ENCODE peak calls at places on chromosomes 13 and 19, in ten cellular contexts. G is H1; Q is RWPE1; B is left lung; V is kidney epithelial cell; C is fibroblast of mammary gland; E is RWPE2; X is activated CD4-positive, CD25-positive, alpha-beta regulatory T cell; L is NCI-H748 treated with DMSO at 0.1 percent for 48 hours; U is activated CD8-positive, alpha-beta memory T cell treated with anti-CD3 and anti-CD28 coated beads, Interleukin-2, amount 50 U/mL, for 4 hours. J is an unnamed sample.

GRCh38 chr19:7978196-7978825 is 27.1 kb downstream of the ELAVL1 start:
- DNase-seq in G (no peak), Q (no peak), B (no peak), V (no peak), C (no peak), E (no peak), X (no peak), L (no peak), U (no peak), J (no peak)

GRCh38 chr13:34577051-34577450 is 365.0 kb upstream of the NBEA start:
- DNase-seq in G (no peak), Q (no peak), B (no peak), V (peak; percentile 5), C (no peak), E (no peak), X (no peak), L (no peak), U (no peak), J (no peak)

GRCh38 chr13:92175330-92175729 is 776.9 kb downstream of the GPC5 start:
- DNase-seq in G (no peak), Q (no peak), B (no peak), V (peak; percentile 26), C (peak; percentile 61), E (no peak), X (no peak), L (peak; percentile 36), U (no peak), J (no peak)

GRCh38 chr13:111142472-111142871 is 27.4 kb downstream of the ARHGEF7 start:
- DNase-seq in G (no peak), Q (no peak), B (no peak), V (no peak), C (no peak), E (no peak), X (no peak), L (no peak), U (no peak), J (no peak)

GRCh38 chr19:50658438-50659317 is 9.4 kb downstream of the C19orf81 start:
- DNase-seq in G (peak; percentile 95), Q (peak; percentile 89), B (peak; percentile 52), V (no peak), C (peak; percentile 29), E (no peak), X (no peak), L (peak; percentile 95), U (peak; percentile 68), J (no peak)

GRCh38 chr19:2582984-2583956 is 107.3 kb downstream of the GADD45B start:
- DNase-seq in G (no peak), Q (no peak), B (no peak), V (no peak), C (peak; percentile 31), E (no peak), X (no peak), L (no peak), U (no peak), J (no peak)

GRCh38 chr13:107554355-107554905 is 660.9 kb downstream of the LIG4 start:
- DNase-seq in G (no peak), Q (no peak), B (no peak), V (no peak), C (no peak), E (no peak), X (no peak), L (peak; percentile 66), U (no peak), J (no peak)

GRCh38 chr19:42325896-42326771 is 699 bp downstream of the MEGF8 start:
- DNase-seq in G (no peak), Q (peak; percentile 17), B (no peak), V (no peak), C (no peak), E (no peak), X (no peak), L (no peak), U (no peak), J (no peak)

GRCh38 chr13:37995052-37995451 is 125.5 kb upstream of the TRPC4 start:
- DNase-seq in G (no peak), Q (no peak), B (no peak), V (peak; percentile 55), C (no peak), E (no peak), X (no peak), L (peak; percentile 98), U (no peak), J (no peak)

GRCh38 chr19:55454787-55455243 is 6.6 kb downstream of the ISOC2 start:
- DNase-seq in G (peak; percentile 83), Q (peak; percentile 42), B (no peak), V (no peak), C (peak; percentile 43), E (peak; percentile 55), X (no peak), L (peak; percentile 53), U (peak; percentile 50), J (no peak)

GRCh38 chr19:1884291-1884718 is 991 bp downstream of the ABHD17A start:
- DNase-seq in G (no peak), Q (no peak), B (no peak), V (no peak), C (no peak), E (no peak), X (no peak), L (no peak), U (peak; percentile 65), J (no peak)

GRCh38 chr19:406121-406711 is 2.7 kb downstream of the C2CD4C start:
- DNase-seq in G (peak; percentile 46), Q (no peak), B (peak; percentile 28), V (no peak), C (no peak), E (peak; percentile 39), X (no peak), L (no peak), U (peak; percentile 9), J (no peak)

GRCh38 chr13:98785968-98786367 is 33.5 kb upstream of the SLC15A1 start:
- DNase-seq in G (no peak), Q (no peak), B (no peak), V (peak; percentile 14), C (no peak), E (no peak), X (no peak), L (no peak), U (no peak), J (no peak)

GRCh38 chr13:100673831-100674362 is 698 bp downstream of the TMTC4 start:
- DNase-seq in G (no peak), Q (peak; percentile 80), B (peak; percentile 41), V (peak; percentile 67), C (peak; percentile 89), E (no peak), X (peak; percentile 11), L (no peak), U (peak; percentile 44), J (peak; percentile 40)

GRCh38 chr19:41362143-41362847 is 1.7 kb downstream of the B9D2 start:
- DNase-seq in G (no peak), Q (no peak), B (no peak), V (no peak), C (no peak), E (no peak), X (no peak), L (no peak), U (no peak), J (no peak)

GRCh38 chr19:36198116-36198515 is 16.3 kb downstream of the ZNF565 start:
- DNase-seq in G (no peak), Q (no peak), B (no peak), V (no peak), C (no peak), E (no peak), X (no peak), L (no peak), U (no peak), J (no peak)

GRCh38 chr13:112057736-112058518 is 9.0 kb upstream of the SOX1 start:
- DNase-seq in G (peak; percentile 61), Q (no peak), B (no peak), V (no peak), C (no peak), E (no peak), X (no peak), L (no peak), U (no peak), J (no peak)

GRCh38 chr19:45762870-45763631 is 6.0 kb downstream of the SIX5 start:
- DNase-seq in G (no peak), Q (no peak), B (no peak), V (no peak), C (no peak), E (no peak), X (no peak), L (no peak), U (no peak), J (no peak)

GRCh38 chr13:50576156-50576555 is 267.3 kb downstream of the DLEU7 start:
- DNase-seq in G (no peak), Q (no peak), B (peak; percentile 69), V (no peak), C (no peak), E (no peak), X (no peak), L (peak; percentile 85), U (no peak), J (no peak)

GRCh38 chr13:23570099-23570926 is at the start of gene TNFRSF19:
- DNase-seq in G (no peak), Q (no peak), B (no peak), V (peak; percentile 69), C (peak; percentile 86), E (no peak), X (no peak), L (no peak), U (no peak), J (no peak)

J was measured in NK-92 treated with Interleukin-12 subunit alpha and Interleukin-12 subunit beta, amount 100 ng/mL, for 24 hours.